ENCODE peak calls at places on chromosome 18, in nine cellular contexts. S is HL-60, D is hepatocyte, B is endothelial cell of umbilical vein, X is WERI-Rb-1, M is body of pancreas, C is lung, A is A673, N is left lung. Q is an unnamed sample.

GRCh38 chr18:50466634-50467033 is 91.8 kb downstream of the SKA1 start:
- DNase-seq in S (no peak), D (no peak), B (no peak), X (no peak), M (no peak), C (no peak), A (no peak), N (no peak), Q (peak)

GRCh38 chr18:21362921-21363320 is 120.9 kb downstream of the GREB1L start:
- DNase-seq in S (no peak), D (no peak), B (no peak), X (no peak), M (no peak), C (no peak), A (no peak), N (no peak), Q (no peak)

GRCh38 chr18:76126327-76126726 is 368.7 kb downstream of the ZNF516 start:
- DNase-seq in S (no peak), D (no peak), B (no peak), X (peak), M (no peak), C (no peak), A (no peak), N (no peak), Q (no peak)

GRCh38 chr18:74499633-74500032 is 3.5 kb downstream of the CNDP2 start:
- DNase-seq in S (peak), D (peak), B (no peak), X (no peak), M (peak), C (peak), A (no peak), N (no peak), Q (peak)

GRCh38 chr18:42545825-42546224 is 569.7 kb downstream of the RIT2 start:
- DNase-seq in S (no peak), D (no peak), B (no peak), X (no peak), M (no peak), C (no peak), A (no peak), N (no peak), Q (peak)

GRCh38 chr18:3451166-3451988 is 1.4 kb downstream of the TGIF1 start:
- DNase-seq in S (peak), D (peak), B (peak), X (peak), M (peak), C (peak), A (peak), N (peak), Q (peak)

GRCh38 chr18:54386043-54386442 is 28.3 kb downstream of the C18orf54 start:
- DNase-seq in S (no peak), D (peak), B (no peak), X (no peak), M (no peak), C (no peak), A (no peak), N (no peak), Q (no peak)

GRCh38 chr18:76487076-76487475 is 8.0 kb downstream of the ZNF516 start:
- DNase-seq in S (no peak), D (no peak), B (no peak), X (no peak), M (no peak), C (no peak), A (no peak), N (no peak), Q (no peak)

GRCh38 chr18:12645751-12646203 is 12.1 kb downstream of the SPIRE1 start:
- DNase-seq in S (no peak), D (peak), B (peak), X (peak), M (no peak), C (peak), A (no peak), N (no peak), Q (peak)

GRCh38 chr18:23844991-23845680 is 155.9 kb downstream of the LAMA3 start:
- DNase-seq in S (no peak), D (peak), B (no peak), X (no peak), M (no peak), C (no peak), A (no peak), N (no peak), Q (no peak)

GRCh38 chr18:47118986-47119385 is 31.3 kb downstream of the HDHD2 start:
- DNase-seq in S (no peak), D (no peak), B (no peak), X (no peak), M (no peak), C (no peak), A (no peak), N (no peak), Q (no peak)

GRCh38 chr18:37698508-37699035 is 133.0 kb upstream of the CELF4 start:
- DNase-seq in S (no peak), D (peak), B (no peak), X (no peak), M (no peak), C (no peak), A (no peak), N (no peak), Q (no peak)

GRCh38 chr18:62131305-62131909 is 55.4 kb downstream of the PIGN start:
- DNase-seq in S (peak), D (peak), B (peak), X (peak), M (peak), C (peak), A (peak), N (no peak), Q (peak)

GRCh38 chr18:67973916-67974315 is 457.4 kb upstream of the DSEL start:
- DNase-seq in S (no peak), D (no peak), B (no peak), X (no peak), M (no peak), C (no peak), A (no peak), N (no peak), Q (no peak)

GRCh38 chr18:67980241-67980640 is 463.7 kb upstream of the DSEL start:
- DNase-seq in S (no peak), D (no peak), B (no peak), X (no peak), M (no peak), C (no peak), A (peak), N (no peak), Q (no peak)

GRCh38 chr18:67977067-67977616 is 460.6 kb upstream of the DSEL start:
- DNase-seq in S (no peak), D (peak), B (no peak), X (no peak), M (no peak), C (no peak), A (no peak), N (peak), Q (no peak)
- H3K4me3 ChIP-seq in S (no peak), D (no peak), B (no peak), X (no peak), M (no peak), C (no peak), A (no peak), N (no peak), Q (no peak)

DNA sequence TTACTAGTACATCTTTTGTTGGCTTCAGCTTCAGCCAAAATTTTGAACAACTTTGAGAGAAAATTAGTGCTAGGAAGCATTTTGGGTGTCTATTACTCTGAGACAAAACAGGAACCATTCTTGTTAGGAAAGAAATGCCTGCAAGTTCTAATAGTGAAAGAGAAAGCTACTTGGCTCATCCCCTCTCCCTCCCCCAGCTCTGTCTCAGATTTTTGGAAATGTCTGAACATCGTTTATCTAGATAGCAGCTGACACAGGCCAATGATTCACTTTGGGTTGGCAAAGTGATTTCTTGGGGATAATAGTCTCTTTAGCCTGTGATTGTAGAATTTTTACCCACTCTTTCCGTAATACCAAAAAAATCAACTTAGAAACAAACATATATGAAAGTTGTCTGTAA is 42.3 kb upstream of the PTPRM start:
- DNase-seq in S (no peak), D (no peak), B (no peak), X (no peak), M (no peak), C (no peak), A (no peak), N (no peak), Q (peak)
- H3K27ac ChIP-seq in S (no peak), D (no peak), B (no peak), X (no peak), M (no peak), C (no peak), A (no peak), N (no peak), Q (no peak)

GRCh38 chr18:56358608-56359007 is 279.8 kb downstream of the TXNL1 start:
- DNase-seq in S (no peak), D (no peak), B (no peak), X (no peak), M (no peak), C (no peak), A (no peak), N (no peak), Q (no peak)
- TF ChIP-seq CTCF in S (no peak), D (no peak), B (no peak), X (peak), M (no peak), C (no peak), A (no peak), N (no peak), Q (no peak)

GRCh38 chr18:49243391-49243790 is 217.1 kb downstream of the DYM start:
- DNase-seq in S (no peak), D (no peak), B (no peak), X (no peak), M (no peak), C (no peak), A (no peak), N (no peak), Q (no peak)
- H3K4me3 ChIP-seq in S (no peak), D (no peak), B (no peak), X (no peak), M (no peak), C (no peak), A (no peak), N (no peak), Q (no peak)

DNA sequence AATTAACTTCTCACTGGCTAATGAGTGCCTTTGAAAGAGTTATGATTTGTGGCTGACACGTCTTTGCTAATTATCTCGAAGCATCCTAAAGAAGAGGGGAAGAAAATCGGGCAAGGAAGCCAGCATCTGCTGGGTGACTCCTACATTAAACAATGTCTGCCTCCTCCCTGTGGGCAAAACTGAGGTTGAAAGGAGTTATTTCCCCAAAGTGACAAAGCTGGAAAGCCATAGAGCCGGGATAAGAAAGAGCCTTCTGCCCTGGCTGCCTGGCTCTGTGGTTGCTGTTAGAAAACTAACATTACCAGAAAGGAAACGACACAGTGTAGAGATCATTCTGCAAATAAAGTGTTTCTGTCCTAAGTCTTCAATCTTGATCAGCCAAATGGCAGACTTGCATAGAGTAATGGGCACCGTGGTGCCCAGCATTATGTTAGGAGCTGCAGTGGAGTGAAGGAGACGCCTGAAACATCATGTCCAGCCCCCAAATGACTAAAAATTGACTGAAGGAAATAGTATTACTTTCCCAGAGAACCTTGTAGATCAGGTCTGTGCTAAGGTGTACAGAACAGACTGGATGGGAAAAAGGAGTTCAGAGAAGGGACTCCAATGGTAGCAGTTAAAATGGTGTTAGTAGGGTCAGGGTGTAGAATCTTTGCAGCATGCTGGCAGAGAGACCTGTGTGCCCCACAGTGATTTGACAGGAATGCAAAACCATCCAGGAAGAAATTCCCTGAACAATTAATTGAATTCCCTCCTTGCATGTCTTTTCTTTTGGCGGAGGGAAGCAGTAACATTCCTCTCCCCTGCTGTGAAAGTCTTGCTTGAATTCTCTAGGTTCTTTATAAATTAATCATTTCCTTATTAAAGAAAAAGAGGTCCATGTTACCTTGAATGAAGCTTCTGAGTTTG is 44.4 kb downstream of the ALPK2 start:
- DNase-seq in S (no peak), D (no peak), B (no peak), X (no peak), M (no peak), C (no peak), A (peak), N (no peak), Q (no peak)
- H3K27ac ChIP-seq in S (no peak), D (no peak), B (no peak), X (no peak), M (no peak), C (peak), A (peak), N (no peak), Q (peak)

Q was measured in brain microvascular endothelial cell.